ENCODE peak calls at places on chromosomes 4 and X, in ten cellular contexts. N is stimulated activated CD4-positive, alpha-beta T cell treated with anti-CD3 and anti-CD28 coated beads, Interleukin-4, amount 100 ng/mL, for 24 hours; Y is transverse colon; B is fibroblast of mammary gland; J is lung; K is NCI-H1694; P is NCI-H1105 treated with DMSO at 0.1 percent for 48 hours; S is IMR-90; E is EL; X is A549. U is an unnamed sample.

GRCh38 chr4:151099976-151100417 is 569 bp downstream of the RPS3A start:
- DNase-seq in N (no peak), Y (no peak), B (peak), J (no peak), K (no peak), P (no peak), S (peak), E (peak), X (no peak), U (no peak)

GRCh38 chr4:16199132-16199531 is 27.1 kb downstream of the TAPT1 start:
- DNase-seq in N (no peak), Y (no peak), B (peak), J (no peak), K (no peak), P (peak), S (peak), E (no peak), X (peak), U (no peak)

GRCh38 chr4:187387709-187388108 is 607.9 kb upstream of the ZFP42 start:
- DNase-seq in N (no peak), Y (no peak), B (no peak), J (no peak), K (no peak), P (no peak), S (peak), E (peak), X (peak), U (no peak)

GRCh38 chr4:145804134-145804533 is 124.2 kb downstream of the C4orf51 start:
- DNase-seq in N (no peak), Y (no peak), B (peak), J (no peak), K (no peak), P (no peak), S (peak), E (peak), X (peak), U (no peak)

GRCh38 chrX:57044226-57044625 is 48.9 kb upstream of the SPIN3 start:
- DNase-seq in N (no peak), Y (no peak), B (no peak), J (no peak), K (no peak), P (no peak), S (no peak), E (peak), X (no peak), U (no peak)

GRCh38 chr4:2045518-2045951 is 13.6 kb upstream of the NAT8L start:
- DNase-seq in N (no peak), Y (no peak), B (no peak), J (no peak), K (no peak), P (no peak), S (no peak), E (no peak), X (no peak), U (no peak)

GRCh38 chr4:66252291-66252690 is 582.0 kb upstream of the EPHA5 start:
- DNase-seq in N (no peak), Y (no peak), B (no peak), J (no peak), K (no peak), P (no peak), S (no peak), E (peak), X (no peak), U (no peak)

GRCh38 chrX:96140796-96141195 is 543.8 kb upstream of the DIAPH2 start:
- DNase-seq in N (no peak), Y (no peak), B (no peak), J (no peak), K (no peak), P (no peak), S (no peak), E (no peak), X (no peak), U (no peak)

GRCh38 chrX:41119803-41120202 is 34.6 kb downstream of the USP9X start:
- DNase-seq in N (no peak), Y (no peak), B (no peak), J (no peak), K (no peak), P (no peak), S (no peak), E (no peak), X (no peak), U (no peak)

GRCh38 chr4:127686656-127687055 is 43.5 kb upstream of the SLC25A31 start:
- DNase-seq in N (no peak), Y (no peak), B (peak), J (no peak), K (no peak), P (no peak), S (peak), E (peak), X (no peak), U (no peak)

GRCh38 chr4:174244441-174244840 is 39.0 kb downstream of the FBXO8 start:
- DNase-seq in N (no peak), Y (no peak), B (no peak), J (no peak), K (no peak), P (no peak), S (peak), E (peak), X (no peak), U (no peak)

GRCh38 chrX:69229436-69229835 is 64.2 kb upstream of the PJA1 start:
- DNase-seq in N (no peak), Y (no peak), B (peak), J (no peak), K (no peak), P (no peak), S (peak), E (peak), X (no peak), U (no peak)

GRCh38 chr4:6815029-6815836 is 32.7 kb downstream of the KIAA0232 start:
- DNase-seq in N (no peak), Y (no peak), B (no peak), J (no peak), K (no peak), P (peak), S (no peak), E (no peak), X (no peak), U (no peak)

GRCh38 chr4:3096207-3096606 is 21.7 kb downstream of the HTT start:
- DNase-seq in N (no peak), Y (no peak), B (no peak), J (no peak), K (no peak), P (no peak), S (no peak), E (no peak), X (no peak), U (no peak)

GRCh38 chr4:156976147-156976546 is 4.5 kb upstream of the PDGFC start:
- DNase-seq in N (no peak), Y (no peak), B (peak), J (no peak), K (no peak), P (no peak), S (peak), E (peak), X (no peak), U (no peak)

GRCh38 chr4:23476514-23477090 is 413.2 kb downstream of the PPARGC1A start:
- DNase-seq in N (no peak), Y (no peak), B (no peak), J (no peak), K (no peak), P (no peak), S (no peak), E (no peak), X (no peak), U (no peak)

GRCh38 chr4:7362862-7363430 is 71.8 kb downstream of the PSAPL1 start:
- DNase-seq in N (no peak), Y (no peak), B (no peak), J (no peak), K (no peak), P (no peak), S (no peak), E (no peak), X (no peak), U (no peak)

GRCh38 chrX:27336466-27337091 is 126.6 kb downstream of the PPP4R3C start:
- DNase-seq in N (peak), Y (peak), B (peak), J (peak), K (peak), P (no peak), S (peak), E (no peak), X (peak), U (no peak)